ENCODE peak calls at places on chromosomes 13 and 19, in six cellular contexts. L, I, C, N, Q and O are unnamed samples.

GRCh38 chr19:18456974-18457373 is 19.0 kb upstream of the ISYNA1 start:
- DNase-seq in C (no peak), I (no peak), N (no peak), L (no peak), Q (peak; percentile 65), O (no peak)

GRCh38 chr13:113364933-113365371 is 1.0 kb upstream of the GRTP1 start:
- DNase-seq in C (no peak), I (no peak), L (no peak), N (no peak), Q (peak; percentile 7), O (no peak)

GRCh38 chr13:62653371-62653770 is 1237.7 kb upstream of the PCDH20 start:
- DNase-seq in I (no peak), C (no peak), N (peak; percentile 13), Q (no peak), L (no peak), O (no peak)

GRCh38 chr19:45428385-45429231 is 4.9 kb upstream of the ERCC1 start:
- DNase-seq in C (no peak), Q (no peak), L (peak; percentile 83), I (peak; percentile 47), N (peak; percentile 52), O (peak; percentile 88)

GRCh38 chr13:101544979-101545378 is 92.5 kb downstream of the ITGBL1 start:
- DNase-seq in C (no peak), Q (no peak), I (no peak), L (no peak), N (no peak), O (no peak)

GRCh38 chr13:113172419-113172926 is 14.0 kb downstream of the PROZ start:
- DNase-seq in C (no peak), I (no peak), L (no peak), N (no peak), Q (no peak), O (peak; percentile 40)

GRCh38 chr19:45179063-45179847 is 671 bp downstream of the BLOC1S3 start:
- DNase-seq in I (no peak), L (no peak), C (peak; percentile 40), Q (no peak), N (no peak), O (peak; percentile 65)

GRCh38 chr13:29935309-29935981 is 85.0 kb upstream of the UBL3 start:
- DNase-seq in N (no peak), C (peak; percentile 47), Q (no peak), I (no peak), L (no peak), O (no peak)

GRCh38 chr13:33125821-33126570 is 109.8 kb downstream of the KL start:
- DNase-seq in L (peak; percentile 87), Q (peak; percentile 77), N (peak; percentile 98), C (no peak), I (peak; percentile 83), O (peak; percentile 80)

GRCh38 chr13:63446329-63446728 is 2030.7 kb upstream of the PCDH20 start:
- DNase-seq in C (no peak), L (no peak), N (no peak), I (no peak), Q (no peak), O (no peak)

GRCh38 chr13:48862572-48862971 is 113.1 kb upstream of the FNDC3A start:
- DNase-seq in Q (peak; percentile 63), C (no peak), L (no peak), I (no peak), N (no peak), O (no peak)

GRCh38 chr13:32267836-32268439 is 47.2 kb downstream of the ZAR1L start:
- DNase-seq in L (no peak), N (no peak), C (peak; percentile 28), Q (no peak), I (peak; percentile 76), O (peak; percentile 93)

GRCh38 chr19:39752390-39752789 is 14.6 kb upstream of the CLC start:
- DNase-seq in L (no peak), Q (no peak), I (no peak), N (no peak), C (no peak), O (no peak)

GRCh38 chr13:74217816-74218215 is 83.6 kb upstream of the KLF12 start:
- DNase-seq in Q (no peak), C (no peak), N (no peak), I (no peak), L (peak; percentile 34), O (no peak)

GRCh38 chr19:45643024-45643926 is 4.1 kb upstream of the EML2 start:
- DNase-seq in I (peak; percentile 96), N (peak; percentile 82), L (peak; percentile 88), C (peak; percentile 88), Q (peak; percentile 91), O (peak; percentile 99)

GRCh38 chr13:113936166-113936565 is 37.7 kb downstream of the C13orf46 start:
- DNase-seq in Q (no peak), L (no peak), C (no peak), I (no peak), N (no peak), O (no peak)

GRCh38 chr19:19778666-19779065 is 42.9 kb downstream of the ZNF506 start:
- DNase-seq in N (no peak), I (no peak), Q (no peak), C (no peak), L (no peak), O (no peak)

GRCh38 chr19:31350693-31351211 is 1.5 kb upstream of the TSHZ3 start:
- DNase-seq in C (no peak), Q (no peak), N (no peak), I (peak; percentile 19), L (peak; percentile 73), O (peak; percentile 82)

GRCh38 chr13:112657850-112658445 is 31.9 kb upstream of the ATP11A start:
- DNase-seq in N (peak; percentile 27), L (no peak), Q (no peak), I (peak; percentile 86), C (no peak), O (peak; percentile 75)

GRCh38 chr19:29784598-29785223 is 27.1 kb upstream of the CCNE1 start:
- DNase-seq in C (no peak), L (no peak), Q (no peak), I (no peak), N (no peak), O (no peak)

GRCh38 chr13:73717632-73718031 is 416.6 kb downstream of the KLF12 start:
- DNase-seq in N (peak; percentile 29), Q (no peak), I (no peak), C (peak; percentile 16), L (peak; percentile 18), O (no peak)

GRCh38 chr13:31045621-31046081 is 113.2 kb downstream of the TEX26 start:
- DNase-seq in I (peak; percentile 67), N (peak; percentile 96), L (peak; percentile 92), C (peak; percentile 86), Q (no peak), O (peak; percentile 58)

GRCh38 chr13:85411608-85412007 is 387.6 kb downstream of the SLITRK6 start:
- DNase-seq in Q (no peak), C (no peak), I (no peak), L (no peak), N (no peak), O (no peak)

GRCh38 chr13:98598043-98598442 is 21.1 kb upstream of the STK24 start:
- DNase-seq in C (no peak), Q (no peak), I (peak; percentile 39), L (no peak), N (peak; percentile 19), O (peak; percentile 65)

GRCh38 chr13:49098771-49099512 is 121.2 kb upstream of the MLNR start:
- DNase-seq in Q (no peak), L (no peak), C (no peak), I (no peak), N (peak; percentile 17), O (no peak)

GRCh38 chr13:97234742-97235141 is 12.6 kb downstream of the MBNL2 start:
- DNase-seq in I (no peak), N (no peak), C (no peak), Q (no peak), L (no peak), O (no peak)

GRCh38 chr19:13881692-13882418 is 4.9 kb downstream of the NANOS3 start:
- DNase-seq in N (no peak), L (peak; percentile 77), Q (no peak), C (peak; percentile 38), I (no peak), O (no peak)

GRCh38 chr13:37492741-37493514 is 105.6 kb downstream of the POSTN start:
- DNase-seq in I (peak; percentile 47), N (peak; percentile 63), L (peak; percentile 19), C (no peak), Q (no peak), O (no peak)

GRCh38 chr13:46211116-46211515 is 612 bp upstream of the LRRC63 start:
- DNase-seq in C (peak; percentile 16), I (no peak), Q (no peak), L (no peak), N (no peak), O (no peak)

GRCh38 chr13:20673711-20674110 is 29.8 kb upstream of the IL17D start:
- DNase-seq in I (no peak), C (no peak), Q (no peak), L (no peak), N (no peak), O (no peak)

GRCh38 chr19:16370671-16371391 is 46.2 kb downstream of the KLF2 start:
- DNase-seq in L (no peak), Q (no peak), C (no peak), I (no peak), N (no peak), O (no peak)

GRCh38 chr13:94968757-94969086 is 256.4 kb upstream of the SOX21 start:
- DNase-seq in L (no peak), Q (no peak), C (no peak), I (no peak), N (no peak), O (no peak)

GRCh38 chr19:17706750-17707181 is 12.5 kb upstream of the MAP1S start:
- DNase-seq in N (peak; percentile 26), I (peak; percentile 94), C (no peak), L (peak; percentile 74), Q (no peak), O (peak; percentile 95)

GRCh38 chr13:86193281-86193680 is 394.1 kb upstream of the SLITRK6 start:
- DNase-seq in N (no peak), Q (no peak), C (no peak), I (no peak), L (no peak), O (peak; percentile 59)

GRCh38 chr19:16661480-16662034 is 618 bp downstream of the TMEM38A start:
- DNase-seq in I (peak; percentile 4), Q (peak; percentile 17), L (peak; percentile 14), N (no peak), C (no peak), O (peak; percentile 69)

GRCh38 chr13:111397202-111397880 is 76.9 kb downstream of the TEX29 start:
- DNase-seq in N (no peak), C (no peak), I (no peak), Q (no peak), L (no peak), O (peak; percentile 13)

GRCh38 chr13:32639502-32640105 is 53.4 kb downstream of the PDS5B start:
- DNase-seq in L (peak; percentile 24), C (peak; percentile 44), N (peak; percentile 36), Q (peak; percentile 70), I (no peak), O (peak; percentile 63)

GRCh38 chr13:33348366-33348765 is 62.8 kb upstream of the STARD13 start:
- DNase-seq in L (no peak), C (no peak), Q (no peak), N (no peak), I (no peak), O (no peak)

GRCh38 chr13:59770451-59770850 is 393.3 kb downstream of the DIAPH3 start:
- DNase-seq in N (no peak), I (no peak), C (no peak), L (no peak), Q (no peak), O (no peak)